ENCODE peak calls at places on chromosomes 6 and 20, in five cellular contexts. E, T, Z, H and B are unnamed samples. For H3K27me3, the result is how much of the 10 kb centered on the place peaks cover.

GRCh38 chr6:299050-299980 is 7.0 kb downstream of the DUSP22 start:
- DNase-seq in E (no peak), T (no peak), Z (no peak), H (no peak), B (no peak)

GRCh38 chr6:80523531-80523970 is 417.1 kb downstream of the BCKDHB start:
- DNase-seq in E (no peak), T (no peak), Z (no peak), H (peak), B (no peak)

GRCh38 chr6:169780571-169781091 is 29.2 kb downstream of the ERMARD start:
- DNase-seq in E (no peak), T (no peak), Z (no peak), H (no peak), B (peak)

GRCh38 chr6:130973521-130974277 is 89.3 kb downstream of the EPB41L2 start:
- DNase-seq in E (no peak), T (no peak), Z (no peak), H (no peak), B (no peak)

GRCh38 chr6:153839992-153840603 is 198.9 kb upstream of the OPRM1 start:
- DNase-seq in E (no peak), T (no peak), Z (no peak), H (no peak), B (no peak)

GRCh38 chr6:125913864-125914351 is 42.7 kb upstream of the HINT3 start:
- DNase-seq in E (no peak), T (no peak), Z (no peak), H (no peak), B (peak)

GRCh38 chr6:16184129-16184528 is 54.3 kb upstream of the GMPR start:
- DNase-seq in E (no peak), T (peak), Z (no peak), H (peak), B (no peak)

GRCh38 chr6:99790679-99791078 is 184.0 kb downstream of the PRDM13 start:
- DNase-seq in E (no peak), T (no peak), Z (no peak), H (no peak), B (no peak)

DNA sequence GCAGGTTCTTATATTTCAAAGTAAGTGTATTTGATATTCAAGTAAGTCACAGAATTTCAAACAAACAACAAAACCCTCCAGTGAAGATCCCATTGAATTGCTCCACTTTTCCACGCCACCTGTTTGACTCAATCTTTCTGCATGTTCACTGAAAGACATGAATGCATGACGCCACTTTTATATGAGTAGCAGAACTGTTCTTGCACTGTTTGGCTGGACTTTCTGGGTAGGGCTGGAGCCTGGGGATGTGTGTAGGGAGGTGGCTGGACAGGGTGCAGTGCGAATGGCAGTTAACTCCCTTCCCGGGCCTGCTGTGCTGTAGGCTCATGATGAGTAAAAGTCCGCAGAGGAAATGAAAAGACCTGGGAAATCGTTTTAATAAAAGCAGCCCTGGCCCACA is 39.7 kb downstream of the IL20RA start:
- DNase-seq in E (no peak), T (no peak), Z (no peak), H (no peak), B (no peak)
- H3K27me3 ChIP-seq in E (under half), T (under half), Z (under half), H (under half), B (under half)

GRCh38 chr6:167341038-167341613 is 16.2 kb downstream of the TTLL2 start:
- DNase-seq in E (no peak), T (no peak), Z (no peak), H (no peak), B (no peak)
- H3K27me3 ChIP-seq in E (under half), T (under half), Z (under half), H (under half), B (under half)

GRCh38 chr6:3228046-3228671 is 706 bp upstream of the TUBB2B start:
- DNase-seq in E (no peak), T (no peak), Z (no peak), H (peak), B (no peak)

GRCh38 chr6:3231213-3232016 is 4.0 kb upstream of the TUBB2B start:
- DNase-seq in E (peak), T (peak), Z (no peak), H (peak), B (no peak)

GRCh38 chr6:3230275-3231212 is 3.1 kb upstream of the TUBB2B start:
- DNase-seq in E (no peak), T (no peak), Z (no peak), H (peak), B (no peak)

GRCh38 chr6:3228791-3229565 is 1.5 kb upstream of the TUBB2B start:
- DNase-seq in E (no peak), T (no peak), Z (no peak), H (peak), B (no peak)

GRCh38 chr6:3229566-3230274 is 2.3 kb upstream of the TUBB2B start:
- DNase-seq in E (no peak), T (no peak), Z (no peak), H (peak), B (no peak)
- H3K27me3 ChIP-seq in E (under half), T (half or more), Z (half or more), H (half or more), B (under half)

GRCh38 chr20:57897156-57897874 is 187.5 kb upstream of the PMEPA1 start:
- DNase-seq in E (no peak), T (no peak), Z (no peak), H (no peak), B (no peak)
- H3K27me3 ChIP-seq in E (under half), T (under half), Z (under half), H (under half), B (under half)

DNA sequence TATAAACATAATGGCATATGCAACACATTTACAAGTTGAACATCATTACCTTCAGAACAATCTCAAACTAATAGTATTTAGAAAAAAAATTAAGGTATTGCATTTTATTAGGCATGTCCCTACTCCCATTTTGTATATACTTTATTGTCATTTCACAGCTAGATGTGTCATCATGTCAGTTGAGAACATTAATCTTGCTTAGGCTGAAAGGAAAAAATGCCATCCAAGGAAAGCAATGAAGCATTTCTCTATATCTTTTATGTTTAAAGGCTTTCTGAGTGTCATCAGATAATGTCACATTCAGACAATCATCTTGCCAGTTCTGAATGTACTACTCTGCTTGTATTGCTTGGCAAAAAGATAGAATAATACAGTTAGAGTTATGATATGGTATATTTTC is 228.8 kb upstream of the THEMIS start:
- DNase-seq in E (no peak), T (no peak), Z (no peak), H (no peak), B (no peak)
- H3K27me3 ChIP-seq in E (under half), T (under half), Z (under half), H (under half), B (under half)

DNA sequence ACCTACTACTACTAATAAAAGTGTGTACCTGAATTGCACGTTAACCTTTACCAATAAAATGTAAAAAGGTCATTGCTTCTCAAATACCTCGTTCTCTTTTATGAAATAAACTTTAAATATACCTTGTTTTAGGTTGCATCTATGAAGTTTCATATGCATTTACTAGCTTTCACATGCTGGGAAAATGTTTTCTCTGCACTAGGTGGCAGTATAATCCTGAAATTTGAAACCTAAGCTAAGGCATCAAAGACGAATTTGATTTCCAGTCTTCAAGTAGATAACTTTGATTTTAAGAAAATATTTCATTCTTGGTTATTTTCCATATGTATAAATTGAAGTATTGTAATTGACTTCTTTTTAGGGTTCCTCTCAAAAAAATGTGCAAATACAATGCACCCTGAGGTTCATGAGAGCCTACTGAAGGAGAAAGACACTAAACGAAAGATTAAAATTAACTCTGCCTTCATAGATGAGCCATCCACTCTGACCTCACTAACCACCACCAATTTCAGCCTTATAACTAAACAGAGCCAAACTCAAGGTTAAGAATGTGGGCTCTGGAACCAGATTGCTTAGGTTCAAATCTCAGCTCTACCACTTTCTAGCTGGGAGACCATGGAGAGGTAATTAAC is 7.3 kb upstream of the COL9A1 start:
- DNase-seq in E (no peak), T (no peak), Z (no peak), H (no peak), B (no peak)
- H3K27me3 ChIP-seq in E (under half), T (under half), Z (under half), H (under half), B (under half)

DNA sequence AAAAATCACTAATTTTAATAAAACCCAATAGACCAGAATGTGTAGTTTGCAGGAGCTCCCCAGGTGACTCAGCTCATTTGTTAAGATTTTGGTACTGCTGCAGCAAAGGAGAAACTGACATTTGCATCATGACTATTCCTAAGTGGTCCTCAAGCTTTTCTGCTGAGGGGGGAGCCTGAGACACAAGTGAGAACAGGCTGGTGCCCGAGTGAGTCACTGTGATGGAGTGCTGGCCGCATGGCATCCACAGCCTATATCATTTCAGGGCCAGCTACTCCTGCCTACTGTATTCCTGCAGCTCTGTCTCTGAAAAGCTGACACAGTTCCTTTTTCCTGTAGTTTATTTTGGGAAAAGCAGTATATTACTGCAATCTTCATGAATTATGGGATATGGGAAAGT is 113.7 kb upstream of the ENPP5 start:
- DNase-seq in E (no peak), T (no peak), Z (no peak), H (no peak), B (no peak)
- H3K27me3 ChIP-seq in E (under half), T (under half), Z (under half), H (under half), B (under half)

GRCh38 chr20:62605236-62605948 is 36.9 kb upstream of the SLCO4A1 start:
- DNase-seq in E (no peak), T (no peak), Z (no peak), H (no peak), B (no peak)
- H3K27me3 ChIP-seq in E (under half), T (under half), Z (under half), H (under half), B (under half)